ENCODE peak calls at places on chromosomes 13 and 19, in seven cellular contexts. N, Q, J, M, Z, Y and R are unnamed samples.

GRCh38 chr19:7904074-7905020 is 670 bp downstream of the MAP2K7 start:
- DNase-seq in N (peak), Q (peak), J (no peak), M (no peak), Z (no peak), Y (peak), R (no peak)

GRCh38 chr13:95317037-95317989 is 16.1 kb upstream of the ABCC4 start:
- DNase-seq in N (no peak), Q (no peak), J (no peak), M (no peak), Z (no peak), Y (no peak), R (no peak)

GRCh38 chr19:7516281-7516862 is 469 bp downstream of the ZNF358 start:
- DNase-seq in N (no peak), Q (no peak), J (no peak), M (no peak), Z (no peak), Y (peak), R (no peak)

GRCh38 chr19:14526423-14526822 is 3.0 kb upstream of the TECR start:
- DNase-seq in N (no peak), Q (no peak), J (no peak), M (no peak), Z (no peak), Y (no peak), R (no peak)

GRCh38 chr19:53091413-53091812 is 11.8 kb downstream of the ZNF160 start:
- DNase-seq in N (no peak), Q (no peak), J (no peak), M (no peak), Z (no peak), Y (no peak), R (no peak)

GRCh38 chr13:33262069-33262487 is 23.5 kb downstream of the STARD13 start:
- DNase-seq in N (no peak), Q (no peak), J (no peak), M (no peak), Z (no peak), Y (no peak), R (no peak)

GRCh38 chr13:48775804-48776203 is 122.1 kb downstream of the CYSLTR2 start:
- DNase-seq in N (no peak), Q (no peak), J (peak), M (peak), Z (no peak), Y (peak), R (no peak)

GRCh38 chr19:5170329-5170745 is 170.3 kb downstream of the PTPRS start:
- DNase-seq in N (no peak), Q (peak), J (no peak), M (no peak), Z (no peak), Y (peak), R (no peak)

GRCh38 chr13:112699318-112699918 is 9.6 kb downstream of the ATP11A start:
- DNase-seq in N (no peak), Q (no peak), J (no peak), M (no peak), Z (no peak), Y (no peak), R (no peak)

GRCh38 chr13:33230178-33230881 is 55.2 kb downstream of the STARD13 start:
- DNase-seq in N (no peak), Q (no peak), J (peak), M (no peak), Z (no peak), Y (peak), R (no peak)

GRCh38 chr13:114269281-114269770 is 12.1 kb upstream of the UPF3A start:
- DNase-seq in N (no peak), Q (no peak), J (no peak), M (no peak), Z (no peak), Y (no peak), R (no peak)

GRCh38 chr13:61294467-61295186 is 121.0 kb downstream of the PCDH20 start:
- DNase-seq in N (no peak), Q (no peak), J (no peak), M (no peak), Z (no peak), Y (no peak), R (no peak)

GRCh38 chr19:14347999-14348889 is 33.0 kb upstream of the ADGRE5 start:
- DNase-seq in N (peak), Q (peak), J (peak), M (no peak), Z (peak), Y (peak), R (no peak)

GRCh38 chr19:46391296-46392251 is 21.8 kb downstream of the CCDC8 start:
- DNase-seq in N (no peak), Q (no peak), J (no peak), M (no peak), Z (no peak), Y (no peak), R (no peak)

GRCh38 chr13:33004454-33004853 is 11.8 kb upstream of the KL start:
- DNase-seq in N (no peak), Q (no peak), J (no peak), M (no peak), Z (no peak), Y (no peak), R (no peak)

GRCh38 chr13:31199849-31200635 is at the start of gene B3GLCT:
- DNase-seq in N (peak), Q (peak), J (peak), M (peak), Z (peak), Y (peak), R (no peak)

GRCh38 chr13:40013554-40013953 is 358.1 kb downstream of the COG6 start:
- DNase-seq in N (no peak), Q (no peak), J (no peak), M (no peak), Z (no peak), Y (no peak), R (no peak)

GRCh38 chr13:44331912-44332840 is 41.4 kb upstream of the SERP2 start:
- DNase-seq in N (peak), Q (no peak), J (peak), M (peak), Z (no peak), Y (peak), R (peak)

GRCh38 chr13:84609716-84610115 is 727.4 kb upstream of the SLITRK1 start:
- DNase-seq in N (no peak), Q (no peak), J (no peak), M (no peak), Z (no peak), Y (peak), R (no peak)

GRCh38 chr19:9836021-9836420 is 903 bp downstream of the PIN1 start:
- DNase-seq in N (no peak), Q (no peak), J (peak), M (no peak), Z (no peak), Y (peak), R (no peak)